ENCODE peak calls at places on chromosome 22, in six cellular contexts. P is stimulated activated CD4-positive, alpha-beta T cell treated with anti-CD3 and anti-CD28 coated beads, TNF-alpha, amount 100 ng/mL, for 1 hour; K is astrocyte of the spinal cord; Q is heart left ventricle; T is NCI-H1417; D is stimulated activated naive B cell treated with anti-CD40 and anti-IgM and Interleukin-4, amounts not matched to agents 10 μg/mL and 1 μg/mL and 100 μg/mL, for 72 hours. H is an unnamed sample.

GRCh38 chr22:23233746-23234408 is 53.6 kb downstream of the BCR start:
- DNase-seq in P (peak), K (peak), Q (no peak), T (no peak), D (peak), H (no peak)

GRCh38 chr22:31583861-31584485 is 78.0 kb downstream of the PISD start:
- DNase-seq in P (no peak), K (peak), Q (no peak), T (no peak), D (no peak), H (no peak)

GRCh38 chr22:38347944-38348750 is 30.9 kb upstream of the CSNK1E start:
- DNase-seq in P (no peak), K (no peak), Q (peak), T (no peak), D (no peak), H (peak)

GRCh38 chr22:33519140-33519973 is 400.9 kb downstream of the LARGE1 start:
- DNase-seq in P (no peak), K (peak), Q (no peak), T (peak), D (peak), H (peak)

GRCh38 chr22:28813772-28814518 is 13.6 kb upstream of the XBP1 start:
- DNase-seq in P (no peak), K (no peak), Q (no peak), T (no peak), D (no peak), H (no peak)

GRCh38 chr22:50250249-50250554 is 863 bp downstream of the HDAC10 start:
- DNase-seq in P (no peak), K (no peak), Q (no peak), T (no peak), D (no peak), H (no peak)

GRCh38 chr22:34986461-34986977 is 79.4 kb upstream of the ISX start:
- DNase-seq in P (no peak), K (no peak), Q (no peak), T (no peak), D (no peak), H (no peak)

GRCh38 chr22:44187652-44188230 is 7.0 kb downstream of the PARVG start:
- DNase-seq in P (no peak), K (no peak), Q (no peak), T (no peak), D (no peak), H (no peak)

GRCh38 chr22:24236656-24237055 is 8.2 kb downstream of the GGT5 start:
- DNase-seq in P (no peak), K (no peak), Q (no peak), T (no peak), D (no peak), H (no peak)

GRCh38 chr22:37753746-37754145 is 54.0 kb upstream of the GCAT start:
- DNase-seq in P (no peak), K (no peak), Q (no peak), T (no peak), D (no peak), H (no peak)

GRCh38 chr22:47165338-47165931 is 403.0 kb downstream of the TBC1D22A start:
- DNase-seq in P (no peak), K (no peak), Q (peak), T (peak), D (no peak), H (no peak)

GRCh38 chr22:25557218-25557617 is 7.3 kb upstream of the GRK3 start:
- DNase-seq in P (no peak), K (no peak), Q (no peak), T (no peak), D (no peak), H (no peak)